ENCODE peak calls at places on chromosomes 7 and 10, in four cellular contexts. One of them, this sample, is unnamed.

GRCh38 chr7:132488634-132489302 is 87.5 kb downstream of the PLXNA4 start:
- DNase-seq in heart left ventricle: peak; percentile 38
- DNase-seq in Peyer's patch: no peak
- DNase-seq in stomach: no peak
- DNase-seq in this sample: no peak

GRCh38 chr7:92831716-92832622 is 4.4 kb downstream of the CDK6 start:
- DNase-seq in heart left ventricle: no peak
- DNase-seq in Peyer's patch: no peak
- DNase-seq in stomach: no peak
- DNase-seq in this sample: no peak

GRCh38 chr10:90947025-90947960 is 26.4 kb upstream of the ANKRD1 start:
- DNase-seq in heart left ventricle: no peak
- DNase-seq in Peyer's patch: no peak
- DNase-seq in stomach: no peak
- DNase-seq in this sample: no peak

GRCh38 chr7:110531186-110531585 is 559.7 kb upstream of the LRRN3 start:
- DNase-seq in heart left ventricle: no peak
- DNase-seq in Peyer's patch: no peak
- DNase-seq in stomach: no peak
- DNase-seq in this sample: no peak

GRCh38 chr10:30092151-30092790 is 32.9 kb upstream of the JCAD start:
- DNase-seq in heart left ventricle: no peak
- DNase-seq in Peyer's patch: no peak
- DNase-seq in stomach: no peak
- DNase-seq in this sample: no peak

GRCh38 chr10:11023554-11023953 is 5.9 kb downstream of the CELF2 start:
- DNase-seq in heart left ventricle: no peak
- DNase-seq in Peyer's patch: no peak
- DNase-seq in stomach: no peak
- DNase-seq in this sample: no peak

GRCh38 chr10:98361131-98361633 is 53.8 kb downstream of the PYROXD2 start:
- DNase-seq in heart left ventricle: peak; percentile 94
- DNase-seq in Peyer's patch: peak; percentile 74
- DNase-seq in stomach: peak; percentile 39
- DNase-seq in this sample: peak; percentile 95

GRCh38 chr10:32941357-32941756 is 16.7 kb downstream of the ITGB1 start:
- DNase-seq in heart left ventricle: no peak
- DNase-seq in Peyer's patch: no peak
- DNase-seq in stomach: no peak
- DNase-seq in this sample: no peak

GRCh38 chr10:11058014-11058413 is 40.3 kb downstream of the CELF2 start:
- DNase-seq in heart left ventricle: no peak
- DNase-seq in Peyer's patch: no peak
- DNase-seq in stomach: no peak
- DNase-seq in this sample: no peak

GRCh38 chr7:69708857-69709256 is 110.6 kb downstream of the AUTS2 start:
- DNase-seq in heart left ventricle: peak; percentile 28
- DNase-seq in Peyer's patch: no peak
- DNase-seq in stomach: no peak
- DNase-seq in this sample: no peak

GRCh38 chr10:12825255-12825654 is 176.3 kb downstream of the CCDC3 start:
- DNase-seq in heart left ventricle: no peak
- DNase-seq in Peyer's patch: no peak
- DNase-seq in stomach: no peak
- DNase-seq in this sample: no peak

GRCh38 chr10:110777017-110777416 is 94.7 kb upstream of the PDCD4 start:
- DNase-seq in heart left ventricle: no peak
- DNase-seq in Peyer's patch: no peak
- DNase-seq in stomach: no peak
- DNase-seq in this sample: no peak

GRCh38 chr10:120460776-120461175 is 3.7 kb downstream of the PLPP4 start:
- DNase-seq in heart left ventricle: no peak
- DNase-seq in Peyer's patch: no peak
- DNase-seq in stomach: no peak
- DNase-seq in this sample: no peak

GRCh38 chr7:158353606-158354570 is 233.7 kb downstream of the PTPRN2 start:
- DNase-seq in heart left ventricle: no peak
- DNase-seq in Peyer's patch: peak; percentile 56
- DNase-seq in stomach: no peak
- DNase-seq in this sample: no peak

GRCh38 chr10:22341190-22341935 is 3.9 kb upstream of the SPAG6 start:
- DNase-seq in heart left ventricle: no peak
- DNase-seq in Peyer's patch: no peak
- DNase-seq in stomach: no peak
- DNase-seq in this sample: no peak

GRCh38 chr10:6465854-6466524 is 114.1 kb downstream of the PRKCQ start:
- DNase-seq in heart left ventricle: no peak
- DNase-seq in Peyer's patch: no peak
- DNase-seq in stomach: no peak
- DNase-seq in this sample: no peak

GRCh38 chr7:66146701-66147100 is 32.1 kb downstream of the CRCP start:
- DNase-seq in heart left ventricle: no peak
- DNase-seq in Peyer's patch: no peak
- DNase-seq in stomach: no peak
- DNase-seq in this sample: no peak

GRCh38 chr10:106958591-106959328 is 205.7 kb downstream of the SORCS1 start:
- DNase-seq in heart left ventricle: no peak
- DNase-seq in Peyer's patch: no peak
- DNase-seq in stomach: no peak
- DNase-seq in this sample: no peak

GRCh38 chr7:133871757-133872156 is 255.4 kb upstream of the LRGUK start:
- DNase-seq in heart left ventricle: no peak
- DNase-seq in Peyer's patch: no peak
- DNase-seq in stomach: no peak
- DNase-seq in this sample: no peak

GRCh38 chr10:52762088-52762487 is 10.5 kb downstream of the MBL2 start:
- DNase-seq in heart left ventricle: no peak
- DNase-seq in Peyer's patch: no peak
- DNase-seq in stomach: no peak
- DNase-seq in this sample: no peak

GRCh38 chr7:16594061-16594460 is 51.5 kb downstream of the ANKMY2 start:
- DNase-seq in heart left ventricle: no peak
- DNase-seq in Peyer's patch: no peak
- DNase-seq in stomach: no peak
- DNase-seq in this sample: no peak

GRCh38 chr7:133945497-133945896 is 181.6 kb upstream of the LRGUK start:
- DNase-seq in heart left ventricle: no peak
- DNase-seq in Peyer's patch: no peak
- DNase-seq in stomach: no peak
- DNase-seq in this sample: no peak

GRCh38 chr7:155793720-155794119 is 18.5 kb downstream of the SHH start:
- DNase-seq in heart left ventricle: no peak
- DNase-seq in Peyer's patch: no peak
- DNase-seq in stomach: no peak
- DNase-seq in this sample: no peak

GRCh38 chr7:119935418-119936025 is 337.5 kb upstream of the KCND2 start:
- DNase-seq in heart left ventricle: no peak
- DNase-seq in Peyer's patch: no peak
- DNase-seq in stomach: no peak
- DNase-seq in this sample: no peak

GRCh38 chr7:78151229-78151628 is 352.7 kb downstream of the PHTF2 start:
- DNase-seq in heart left ventricle: no peak
- DNase-seq in Peyer's patch: no peak
- DNase-seq in stomach: no peak
- DNase-seq in this sample: no peak

GRCh38 chr7:3682028-3682712 is 381.1 kb downstream of the SDK1 start:
- DNase-seq in heart left ventricle: no peak
- DNase-seq in Peyer's patch: no peak
- DNase-seq in stomach: no peak
- DNase-seq in this sample: no peak

GRCh38 chr10:61452229-61452651 is 941 bp downstream of the TMEM26 start:
- DNase-seq in heart left ventricle: no peak
- DNase-seq in Peyer's patch: no peak
- DNase-seq in stomach: peak; percentile 27
- DNase-seq in this sample: no peak

GRCh38 chr7:5693529-5693928 is 87.9 kb downstream of the RNF216 start:
- DNase-seq in heart left ventricle: peak; percentile 58
- DNase-seq in Peyer's patch: peak; percentile 63
- DNase-seq in stomach: no peak
- DNase-seq in this sample: no peak
- H3K4me1 ChIP-seq in heart left ventricle: peaks cover 98% of the 10 kb centered on the region
- H3K4me1 ChIP-seq in Peyer's patch: peaks cover 14% of the 10 kb centered on the region
- H3K4me1 ChIP-seq in stomach: peaks cover 100% of the 10 kb centered on the region
- H3K4me1 ChIP-seq in this sample: peaks cover 74% of the 10 kb centered on the region

GRCh38 chr7:130936202-130936931 is 202.4 kb upstream of the KLF14 start:
- DNase-seq in heart left ventricle: no peak
- DNase-seq in Peyer's patch: no peak
- DNase-seq in stomach: no peak
- DNase-seq in this sample: no peak
- TF ChIP-seq POLR2A in heart left ventricle: no peak
- TF ChIP-seq POLR2A in Peyer's patch: no peak
- TF ChIP-seq POLR2A in stomach: no peak
- TF ChIP-seq POLR2A in this sample: no peak

GRCh38 chr10:84613336-84614021 is 285.1 kb downstream of the CCSER2 start:
- DNase-seq in heart left ventricle: no peak
- DNase-seq in Peyer's patch: no peak
- DNase-seq in stomach: no peak
- DNase-seq in this sample: no peak
- H3K27me3 ChIP-seq in heart left ventricle: no peaks in the 10 kb centered on the region
- H3K27me3 ChIP-seq in Peyer's patch: no peaks in the 10 kb centered on the region
- H3K27me3 ChIP-seq in stomach: peaks cover 12% of the 10 kb centered on the region
- H3K27me3 ChIP-seq in this sample: no peaks in the 10 kb centered on the region

GRCh38 chr10:78927257-78927995 is 141.3 kb upstream of the ZMIZ1 start:
- DNase-seq in heart left ventricle: no peak
- DNase-seq in Peyer's patch: no peak
- DNase-seq in stomach: peak; percentile 38
- DNase-seq in this sample: no peak

GRCh38 chr10:78923644-78924318 is 145.0 kb upstream of the ZMIZ1 start:
- DNase-seq in heart left ventricle: peak; percentile 25
- DNase-seq in Peyer's patch: no peak
- DNase-seq in stomach: no peak
- DNase-seq in this sample: no peak

GRCh38 chr10:78924319-78925003 is 144.3 kb upstream of the ZMIZ1 start:
- DNase-seq in heart left ventricle: peak; percentile 21
- DNase-seq in Peyer's patch: no peak
- DNase-seq in stomach: no peak
- DNase-seq in this sample: no peak

GRCh38 chr10:78925275-78925674 is 143.5 kb upstream of the ZMIZ1 start:
- DNase-seq in heart left ventricle: peak; percentile 1
- DNase-seq in Peyer's patch: no peak
- DNase-seq in stomach: no peak
- DNase-seq in this sample: no peak

DNA sequence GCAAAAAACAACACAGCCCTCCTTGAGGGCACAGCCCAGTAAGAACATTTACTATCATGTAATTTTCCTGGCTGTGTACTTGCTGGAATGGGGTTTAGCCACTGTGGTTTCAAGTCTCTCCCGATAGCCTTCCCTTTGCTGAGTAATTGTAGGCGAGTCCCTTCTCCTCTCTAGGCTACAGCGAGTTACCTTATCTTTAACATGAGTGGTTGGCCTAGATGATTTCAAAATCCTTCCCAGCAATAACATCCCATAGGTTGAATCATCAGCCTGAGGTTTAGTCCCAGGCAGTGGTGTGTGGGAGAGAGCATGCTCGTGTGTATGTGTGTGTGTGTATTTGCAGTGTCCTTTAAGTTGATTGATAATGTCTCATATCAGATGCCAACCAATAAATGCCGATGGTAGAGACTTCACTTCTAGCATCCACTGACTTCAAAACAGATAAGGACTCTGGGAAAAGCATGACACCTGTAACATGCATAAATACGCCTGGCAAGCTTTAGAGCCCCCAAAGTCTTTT is 142.9 kb upstream of the ZMIZ1 start:
- DNase-seq in heart left ventricle: peak; percentile 5
- DNase-seq in Peyer's patch: no peak
- DNase-seq in stomach: no peak
- DNase-seq in this sample: no peak
- H3K4me1 ChIP-seq in heart left ventricle: no peaks in the 10 kb centered on the region
- H3K4me1 ChIP-seq in Peyer's patch: no peaks in the 10 kb centered on the region
- H3K4me1 ChIP-seq in stomach: peaks cover 6% of the 10 kb centered on the region
- H3K4me1 ChIP-seq in this sample: no peaks in the 10 kb centered on the region

GRCh38 chr7:98399462-98399861 is 1.4 kb downstream of the BAIAP2L1 start:
- DNase-seq in heart left ventricle: no peak
- DNase-seq in Peyer's patch: no peak
- DNase-seq in stomach: no peak
- DNase-seq in this sample: no peak
- TF ChIP-seq POLR2A in heart left ventricle: no peak
- TF ChIP-seq POLR2A in Peyer's patch: no peak
- TF ChIP-seq POLR2A in stomach: no peak
- TF ChIP-seq POLR2A in this sample: no peak

GRCh38 chr10:125839176-125839575 is 15.8 kb downstream of the BCCIP start:
- DNase-seq in heart left ventricle: no peak
- DNase-seq in Peyer's patch: no peak
- DNase-seq in stomach: no peak
- DNase-seq in this sample: no peak

GRCh38 chr10:125840406-125840805 is 17.1 kb downstream of the BCCIP start:
- DNase-seq in heart left ventricle: no peak
- DNase-seq in Peyer's patch: no peak
- DNase-seq in stomach: no peak
- DNase-seq in this sample: no peak

GRCh38 chr10:125840955-125841354 is 17.6 kb downstream of the BCCIP start:
- DNase-seq in heart left ventricle: no peak
- DNase-seq in Peyer's patch: no peak
- DNase-seq in stomach: no peak
- DNase-seq in this sample: no peak

DNA sequence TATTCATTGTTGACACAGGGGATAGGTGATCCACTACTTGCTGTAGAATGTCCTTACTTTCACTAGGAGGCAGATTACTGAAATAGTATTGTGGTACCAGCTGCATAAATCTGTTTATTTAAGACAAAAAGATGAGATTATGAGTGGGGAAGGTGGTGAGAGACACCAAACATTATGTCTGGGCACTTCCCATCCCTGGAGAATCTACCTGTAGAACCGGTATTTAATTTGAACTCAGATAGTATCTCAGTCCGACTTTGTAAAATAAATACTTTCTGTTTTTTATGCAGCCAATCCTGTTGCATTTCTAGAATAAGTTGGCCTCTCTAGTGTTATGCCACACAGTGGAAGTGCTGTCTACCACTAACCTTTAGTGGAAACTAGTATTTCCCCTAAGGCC is 13.4 kb downstream of the BCCIP start:
- DNase-seq in heart left ventricle: no peak
- DNase-seq in Peyer's patch: no peak
- DNase-seq in stomach: no peak
- DNase-seq in this sample: no peak
- H3K27me3 ChIP-seq in heart left ventricle: no peaks in the 10 kb centered on the region
- H3K27me3 ChIP-seq in Peyer's patch: no peaks in the 10 kb centered on the region
- H3K27me3 ChIP-seq in stomach: no peaks in the 10 kb centered on the region
- H3K27me3 ChIP-seq in this sample: no peaks in the 10 kb centered on the region

This sample was measured in gastrocnemius medialis.